ENCODE peak calls at places on chromosome 13, in ten cellular contexts. N is A673; X is CD8-positive, alpha-beta T cell; F is colonic mucosa; O is uterus; J is tibial artery; S is astrocyte; C is DND-41; A is GM12878; Q is heart right ventricle. W is an unnamed sample.

GRCh38 chr13:49840266-49840665 is 47.8 kb upstream of the KPNA3 start:
- DNase-seq in C (peak; percentile 10), N (peak; percentile 11), J (no peak), O (no peak), S (no peak), A (no peak), Q (no peak), X (no peak), F (no peak), W (peak; percentile 23)

GRCh38 chr13:100124265-100124664 is 35.4 kb downstream of the PCCA start:
- DNase-seq in F (no peak), J (no peak), O (no peak), N (peak; percentile 90), C (no peak), Q (no peak), X (no peak), A (no peak), S (peak; percentile 38), W (no peak)

GRCh38 chr13:51070005-51070649 is 40.9 kb downstream of the C13orf42 start:
- DNase-seq in Q (peak; percentile 80), S (peak; percentile 51), O (peak; percentile 87), C (peak; percentile 84), J (peak; percentile 85), F (peak; percentile 78), A (peak; percentile 30), X (peak; percentile 76), N (peak; percentile 85), W (peak; percentile 81)

GRCh38 chr13:21557995-21558394 is 46.0 kb downstream of the MICU2 start:
- DNase-seq in S (no peak), C (peak; percentile 32), Q (no peak), X (no peak), J (no peak), N (peak; percentile 71), A (no peak), O (no peak), F (no peak), W (peak; percentile 14)

GRCh38 chr13:50668882-50669281 is 174.6 kb downstream of the DLEU7 start:
- DNase-seq in A (no peak), F (no peak), J (no peak), C (no peak), X (no peak), N (no peak), O (no peak), S (no peak), Q (no peak), W (no peak)

GRCh38 chr13:31908696-31909386 is 122.7 kb upstream of the FRY start:
- DNase-seq in O (no peak), F (no peak), S (no peak), Q (no peak), X (no peak), C (no peak), A (no peak), N (no peak), J (no peak), W (no peak)

GRCh38 chr13:81207221-81207620 is 866.3 kb upstream of the SPRY2 start:
- DNase-seq in Q (no peak), A (no peak), O (no peak), C (no peak), N (no peak), X (no peak), S (no peak), F (no peak), J (no peak), W (no peak)

GRCh38 chr13:83620535-83621220 is 261.6 kb downstream of the SLITRK1 start:
- DNase-seq in Q (no peak), S (peak; percentile 36), J (no peak), A (no peak), N (no peak), F (no peak), O (no peak), X (no peak), C (no peak), W (no peak)

GRCh38 chr13:64074989-64075474 is 2659.4 kb upstream of the PCDH20 start:
- DNase-seq in S (no peak), C (no peak), J (peak; percentile 37), N (no peak), A (no peak), F (no peak), Q (no peak), X (no peak), O (no peak), W (no peak)

GRCh38 chr13:86085890-86086289 is 286.7 kb upstream of the SLITRK6 start:
- DNase-seq in Q (no peak), C (no peak), X (no peak), N (peak; percentile 1), J (no peak), F (no peak), O (no peak), A (no peak), S (no peak), W (no peak)

GRCh38 chr13:75049936-75050335 is 432.0 kb downstream of the TBC1D4 start:
- DNase-seq in Q (no peak), X (no peak), F (no peak), O (no peak), S (peak; percentile 70), N (no peak), J (no peak), C (no peak), A (no peak), W (no peak)

DNA sequence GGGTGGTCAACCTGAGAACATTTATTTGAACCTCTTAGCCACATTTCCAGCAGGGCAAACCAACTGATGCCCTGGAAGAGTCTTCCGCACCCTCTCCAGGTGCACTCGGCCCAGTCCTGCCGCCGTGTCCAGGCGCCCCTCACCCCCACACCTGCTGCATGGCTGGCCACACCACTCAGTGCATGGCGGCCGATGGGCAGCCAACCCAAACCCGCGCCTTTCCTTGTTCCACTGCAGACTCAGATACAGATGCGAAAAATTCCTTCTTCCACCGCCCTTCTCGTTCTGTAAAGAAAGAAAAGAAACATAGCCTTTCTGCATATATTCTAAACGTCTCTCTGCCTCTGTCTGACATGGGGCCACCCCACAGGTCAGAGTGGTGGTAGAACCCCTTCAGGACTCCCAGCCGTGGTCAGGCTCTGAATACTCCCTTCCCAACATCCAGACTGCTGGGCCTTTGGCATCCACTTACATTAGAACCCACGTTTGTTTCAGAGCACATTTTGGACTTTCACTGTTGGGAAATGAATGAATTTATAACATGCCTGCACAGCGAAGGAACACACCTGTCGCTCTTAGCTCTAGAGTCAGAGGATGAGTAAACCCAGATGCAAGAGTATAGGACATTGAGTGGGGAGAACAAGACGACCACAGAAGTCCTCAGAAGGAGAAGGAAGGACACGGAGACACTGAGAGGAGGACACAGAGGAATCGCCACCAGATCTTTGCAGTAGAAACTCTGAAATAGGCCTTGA is 31.1 kb downstream of the SHISA2 start:
- DNase-seq in X (no peak), A (no peak), S (no peak), O (no peak), C (no peak), F (no peak), J (no peak), Q (no peak), N (no peak), W (no peak)
- H3K4me1 ChIP-seq in X (peaks cover 16% of the 10 kb centered on the region), A (no peaks in the 10 kb centered on the region), S (peaks cover 62% of the 10 kb centered on the region), O (no peaks in the 10 kb centered on the region), C (peaks cover 27% of the 10 kb centered on the region), F (no peaks in the 10 kb centered on the region), J (peaks cover 8% of the 10 kb centered on the region), Q (peaks cover 56% of the 10 kb centered on the region), N (peaks cover 23% of the 10 kb centered on the region), W (peaks cover 4% of the 10 kb centered on the region)

DNA sequence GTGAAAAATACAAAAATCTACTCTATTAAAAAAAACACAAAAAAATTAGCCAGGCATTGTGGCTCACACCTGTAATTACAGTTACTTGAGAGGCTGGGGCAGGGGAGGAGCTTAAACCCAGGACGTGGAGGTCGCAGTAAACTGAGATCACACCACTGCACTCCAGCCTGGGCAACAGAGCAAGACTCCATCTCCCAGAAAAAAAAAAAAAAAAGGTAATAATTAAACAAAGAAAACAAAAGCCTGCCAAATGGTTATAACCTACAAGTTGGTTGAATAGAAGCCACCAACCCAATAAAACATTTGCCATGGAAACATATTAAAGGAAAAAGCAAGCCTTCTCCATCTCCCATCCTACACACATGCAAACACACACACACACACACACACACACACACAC is 255.2 kb downstream of the ITGBL1 start:
- DNase-seq in X (no peak), S (no peak), C (peak; percentile 34), N (no peak), O (no peak), A (no peak), Q (no peak), J (no peak), F (no peak), W (no peak)
- H3K4me3 ChIP-seq in X (no peak overlapping the region), S (no peak overlapping the region), C (no peak overlapping the region), N (no peak overlapping the region), O (no peak overlapping the region), A (no peak overlapping the region), Q (no peak overlapping the region), J (no peak overlapping the region), F (no peak overlapping the region), W (no peak overlapping the region)

GRCh38 chr13:43195112-43195511 is 171.7 kb downstream of the DNAJC15 start:
- DNase-seq in S (no peak), A (no peak), Q (no peak), C (no peak), J (no peak), O (no peak), F (no peak), X (no peak), N (no peak), W (no peak)

GRCh38 chr13:43193789-43194188 is 170.4 kb downstream of the DNAJC15 start:
- DNase-seq in F (no peak), A (no peak), C (no peak), O (no peak), Q (no peak), S (no peak), J (no peak), X (no peak), N (no peak), W (no peak)

GRCh38 chr13:43196171-43196611 is 172.8 kb downstream of the DNAJC15 start:
- DNase-seq in X (no peak), Q (peak; percentile 47), A (no peak), J (no peak), C (no peak), S (no peak), N (peak; percentile 46), F (no peak), O (peak; percentile 46), W (peak; percentile 74)

GRCh38 chr13:43196750-43197149 is 173.4 kb downstream of the DNAJC15 start:
- DNase-seq in Q (no peak), A (no peak), S (no peak), X (no peak), O (no peak), J (no peak), F (no peak), N (no peak), C (no peak), W (no peak)

DNA sequence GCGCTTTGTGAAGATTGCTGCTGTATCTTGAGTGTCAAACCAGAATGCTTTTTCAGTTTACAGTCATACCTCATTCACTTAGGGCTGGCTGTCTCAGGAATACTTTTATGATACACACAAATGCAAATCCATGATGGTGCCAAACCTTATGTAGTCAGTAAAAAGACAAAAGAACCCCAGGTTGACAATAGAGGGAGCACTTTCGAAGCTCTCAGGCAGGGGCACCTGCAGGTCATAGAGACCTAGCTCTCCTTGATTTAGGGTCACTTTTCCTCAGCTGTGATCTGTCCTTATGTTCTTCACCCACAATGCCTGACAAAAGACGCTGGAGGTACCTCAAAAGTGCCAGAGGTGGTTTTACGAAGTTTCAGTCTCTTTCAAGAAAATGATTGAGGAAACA is 172.2 kb downstream of the DNAJC15 start:
- DNase-seq in N (no peak), Q (no peak), S (no peak), F (no peak), X (no peak), C (no peak), O (no peak), A (no peak), J (no peak), W (no peak)
- TF ChIP-seq CTCF in N (peak; percentile 22), Q (no peak), S (no peak), F (no peak), X (no peak), C (no peak), O (no peak), A (peak; percentile 16), J (no peak), W (peak; percentile 60)

GRCh38 chr13:44307255-44307654 is 66.4 kb upstream of the SERP2 start:
- DNase-seq in C (no peak), J (no peak), O (no peak), X (no peak), F (no peak), A (no peak), S (peak; percentile 47), N (no peak), Q (no peak), W (no peak)
- H3K4me1 ChIP-seq in C (peaks cover 54% of the 10 kb centered on the region), J (peaks cover 89% of the 10 kb centered on the region), O (peaks cover 13% of the 10 kb centered on the region), X (peaks cover 10% of the 10 kb centered on the region), F (peaks cover 15% of the 10 kb centered on the region), A (no peaks in the 10 kb centered on the region), S (peaks cover 65% of the 10 kb centered on the region), N (peaks cover 14% of the 10 kb centered on the region), Q (peaks cover 62% of the 10 kb centered on the region), W (peaks cover 23% of the 10 kb centered on the region)